ENCODE peak calls at places on chromosomes 5 and 9, in ten cellular contexts. V is GM12864, X is type B pancreatic cell, W is GM13977, N is stomach, I is HCT116, J is NB4, A is RWPE1, O is heart left ventricle, D is nephron progenitor cell. Y is an unnamed sample.

GRCh38 chr9:30799527-30800101 is 1584.8 kb upstream of the ACO1 start:
- DNase-seq in N (no peak), J (no peak), O (no peak), I (no peak), A (no peak), D (no peak), X (no peak), W (no peak), V (no peak), Y (no peak)

GRCh38 chr9:21078702-21079101 is 960 bp upstream of the IFNB1 start:
- DNase-seq in O (no peak), A (no peak), V (no peak), D (no peak), W (no peak), J (peak; percentile 81), X (no peak), N (no peak), I (no peak), Y (no peak)

GRCh38 chr9:137972355-137972987 is 94.9 kb downstream of the CACNA1B start:
- DNase-seq in W (no peak), J (no peak), V (no peak), N (no peak), O (no peak), X (peak; percentile 62), A (no peak), I (no peak), D (no peak), Y (no peak)

GRCh38 chr5:18652404-18653215 is 1018.4 kb downstream of the TAF11L14 start:
- DNase-seq in N (no peak), V (no peak), O (no peak), D (no peak), X (no peak), W (no peak), A (no peak), J (no peak), I (no peak), Y (no peak)

GRCh38 chr9:35116539-35116897 is 856 bp upstream of the ATOSB start:
- DNase-seq in D (no peak), I (no peak), J (no peak), W (no peak), V (no peak), N (no peak), A (no peak), X (no peak), O (no peak), Y (no peak)

GRCh38 chr9:2053883-2054845 is 39.0 kb downstream of the SMARCA2 start:
- DNase-seq in D (peak; percentile 7), O (no peak), X (no peak), V (peak; percentile 90), N (peak; percentile 33), I (no peak), J (peak; percentile 12), A (no peak), W (peak; percentile 54), Y (no peak)

GRCh38 chr9:110153431-110153830 is 54.5 kb downstream of the C9orf152 start:
- DNase-seq in A (no peak), I (no peak), V (no peak), O (no peak), J (peak; percentile 68), X (no peak), W (no peak), D (no peak), N (no peak), Y (no peak)

GRCh38 chr5:137566118-137566541 is 67.0 kb upstream of the SPOCK1 start:
- DNase-seq in X (no peak), N (no peak), V (no peak), A (no peak), J (no peak), W (no peak), I (no peak), D (no peak), O (peak; percentile 21), Y (no peak)

GRCh38 chr9:81595887-81596558 is 93.3 kb downstream of the TLE1 start:
- DNase-seq in N (no peak), V (no peak), J (no peak), W (no peak), O (no peak), I (no peak), D (no peak), X (no peak), A (no peak), Y (no peak)

GRCh38 chr9:79256691-79257213 is 315.0 kb upstream of the TLE4 start:
- DNase-seq in W (no peak), N (no peak), J (no peak), O (no peak), A (peak; percentile 42), V (no peak), X (no peak), D (peak; percentile 70), I (no peak), Y (peak; percentile 29)

GRCh38 chr9:5562806-5563416 is 52.6 kb downstream of the PDCD1LG2 start:
- DNase-seq in A (no peak), D (no peak), O (no peak), J (no peak), X (no peak), N (no peak), I (no peak), W (no peak), V (no peak), Y (no peak)

DNA sequence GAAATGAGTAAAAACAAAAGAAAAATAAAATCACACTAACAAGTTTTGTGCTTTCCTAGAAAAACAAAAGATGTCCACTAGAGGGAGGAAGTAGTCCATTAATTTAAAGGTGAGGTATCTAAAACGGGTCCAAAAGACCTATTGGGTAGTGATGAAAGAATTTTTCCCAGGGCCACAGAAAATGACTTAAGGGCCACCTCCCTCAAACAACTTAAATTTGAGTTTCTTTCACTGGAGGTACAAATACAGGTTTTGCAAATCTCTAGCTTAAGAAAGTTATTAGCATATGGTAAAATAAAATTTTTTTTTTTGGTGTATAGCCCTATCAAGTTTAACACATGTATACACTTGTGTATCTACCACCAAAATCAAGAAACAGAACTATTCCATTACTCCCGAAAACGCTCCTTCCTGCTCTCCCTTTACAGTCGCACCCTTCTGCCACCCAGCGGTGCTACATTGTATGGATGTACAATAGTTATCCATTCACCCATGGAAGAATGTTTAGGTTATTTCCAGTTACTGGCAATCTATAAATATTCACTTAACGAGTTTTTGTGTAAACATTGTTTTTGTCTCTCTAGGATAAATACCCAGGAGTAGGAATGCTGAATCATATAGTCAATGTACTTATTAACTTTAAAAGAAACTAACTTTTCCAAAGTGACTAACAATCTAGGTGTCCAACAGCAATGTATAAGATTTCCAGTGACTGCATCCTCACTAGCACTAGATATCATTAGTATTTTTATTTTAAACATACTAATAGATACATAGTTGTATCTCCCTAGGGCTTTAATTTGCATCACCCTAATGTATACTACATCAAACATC is 21.9 kb downstream of the DEPDC1B start:
- DNase-seq in J (peak; percentile 38), N (peak; percentile 37), O (no peak), V (no peak), I (no peak), A (peak; percentile 63), D (no peak), W (peak; percentile 43), X (no peak), Y (no peak)
- TF ChIP-seq CTCF in J (no peak), N (no peak), O (peak; percentile 41), V (peak; percentile 34), I (peak; percentile 63), A (peak; percentile 76), D (peak; percentile 53), W (peak; percentile 58), X (peak; percentile 76), Y (peak; percentile 76)

GRCh38 chr5:141121563-141121962 is at the start of gene PCDHB4:
- DNase-seq in N (no peak), W (no peak), A (no peak), X (no peak), O (peak; percentile 31), J (peak; percentile 2), D (no peak), I (no peak), V (no peak), Y (no peak)
- TF ChIP-seq CTCF in N (no peak), W (no peak), A (no peak), X (peak; percentile 26), O (peak; percentile 20), J (no peak), D (no peak), I (no peak), V (no peak), Y (no peak)

GRCh38 chr5:149260761-149261160 is 10.9 kb upstream of the AFAP1L1 start:
- DNase-seq in J (no peak), I (no peak), A (peak; percentile 75), D (no peak), X (no peak), O (no peak), N (no peak), W (no peak), V (no peak), Y (no peak)
- TF ChIP-seq CTCF in J (no peak), I (no peak), A (no peak), D (no peak), X (no peak), O (no peak), N (no peak), W (no peak), V (no peak), Y (no peak)

GRCh38 chr5:170164921-170165320 is 59.2 kb downstream of the FOXI1 start:
- DNase-seq in O (no peak), D (no peak), A (no peak), I (no peak), J (no peak), X (no peak), N (no peak), W (no peak), V (no peak), Y (no peak)

GRCh38 chr5:170161069-170161468 is 55.4 kb downstream of the FOXI1 start:
- DNase-seq in A (no peak), N (no peak), J (no peak), V (no peak), O (no peak), X (no peak), I (no peak), W (no peak), D (no peak), Y (no peak)

GRCh38 chr5:170164087-170164486 is 58.4 kb downstream of the FOXI1 start:
- DNase-seq in I (no peak), D (no peak), W (no peak), X (no peak), J (no peak), A (no peak), V (no peak), O (no peak), N (no peak), Y (no peak)

GRCh38 chr5:170159947-170160346 is 54.2 kb downstream of the FOXI1 start:
- DNase-seq in I (no peak), N (no peak), D (no peak), O (no peak), X (no peak), V (no peak), A (no peak), W (no peak), J (no peak), Y (no peak)

DNA sequence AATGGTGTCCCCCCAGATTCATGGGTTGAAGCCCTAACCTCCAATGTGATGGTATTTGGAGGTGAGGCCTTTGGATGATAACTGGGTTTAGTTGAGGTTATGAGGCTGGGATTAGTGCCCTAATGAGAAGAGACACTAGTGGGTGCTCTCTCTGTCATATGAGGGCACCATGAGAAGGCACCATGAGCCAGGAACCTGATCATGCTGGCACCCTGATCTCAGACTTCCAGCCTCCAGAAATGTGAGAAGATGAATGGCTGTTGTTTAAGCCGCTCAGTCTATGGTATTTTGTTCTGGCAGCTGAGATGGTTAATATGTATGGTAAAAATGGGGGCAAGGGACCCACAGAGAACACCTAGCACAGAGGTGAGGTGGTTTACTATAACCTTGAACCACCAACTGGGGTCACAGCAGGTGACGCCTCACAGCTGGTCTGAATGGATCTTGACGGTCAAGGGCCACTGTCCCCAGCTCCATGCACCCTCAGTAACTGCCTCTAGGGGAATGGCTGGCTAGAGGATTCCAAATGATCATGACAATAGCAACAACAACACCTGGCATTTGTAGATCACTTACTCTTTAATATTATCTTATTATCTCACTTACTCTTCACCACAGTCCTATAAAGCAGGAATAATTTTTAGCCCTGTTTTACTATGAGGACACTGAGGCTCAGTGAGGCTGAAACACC is 57.1 kb downstream of the FOXI1 start:
- DNase-seq in A (no peak), D (no peak), W (no peak), I (no peak), N (no peak), X (no peak), J (no peak), V (no peak), O (no peak), Y (no peak)
- TF ChIP-seq CTCF in A (no peak), D (no peak), W (no peak), I (no peak), N (no peak), X (no peak), J (no peak), V (peak; percentile 6), O (no peak), Y (no peak)

Y was measured in neural crest cell.